ENCODE peak calls at places on chromosomes 2 and 18, in nine cellular contexts. One of them, this sample, is unnamed.
A peak's percentile ranks its signal among the peaks of the same experiment; 100 is the strongest.

GRCh38 chr2:44077942-44078511 is 82.2 kb upstream of the LRPPRC start:
- DNase-seq in anterior cingulate cortex: no peak
- DNase-seq in activated T-helper 2 cell treated with anti-CD3 and anti-CD28 coated beads, Interferon-gamma antibody, Interleukin-2, Interleukin-4, amounts not matched to agents 10 μg/mL and 5 μg/mL and 100 μg/mL, durations not matched to agents 14 hours and 24 hours and 36 hours: no peak
- DNase-seq in mucosa of gallbladder: no peak
- DNase-seq in heart right ventricle: no peak
- DNase-seq in hypothalamus: no peak
- DNase-seq in T-helper 1 cell: no peak
- DNase-seq in nucleus accumbens: no peak
- DNase-seq in activated T-cell treated with anti-CD3 and anti-CD28 coated beads for 24 hours: no peak
- DNase-seq in this sample: no peak

GRCh38 chr2:190862591-190862991 is 18.0 kb upstream of the GLS start:
- DNase-seq in mucosa of gallbladder: no peak
- DNase-seq in anterior cingulate cortex: no peak
- DNase-seq in T-helper 1 cell: no peak
- DNase-seq in activated T-helper 2 cell treated with anti-CD3 and anti-CD28 coated beads, Interferon-gamma antibody, Interleukin-2, Interleukin-4, amounts not matched to agents 10 μg/mL and 5 μg/mL and 100 μg/mL, durations not matched to agents 14 hours and 24 hours and 36 hours: no peak
- DNase-seq in heart right ventricle: no peak
- DNase-seq in hypothalamus: no peak
- DNase-seq in nucleus accumbens: no peak
- DNase-seq in activated T-cell treated with anti-CD3 and anti-CD28 coated beads for 24 hours: no peak
- DNase-seq in this sample: peak; percentile 96

GRCh38 chr2:241892299-241893137 is 23.0 kb downstream of the RTP5 start:
- DNase-seq in anterior cingulate cortex: no peak
- DNase-seq in activated T-helper 2 cell treated with anti-CD3 and anti-CD28 coated beads, Interferon-gamma antibody, Interleukin-2, Interleukin-4, amounts not matched to agents 10 μg/mL and 5 μg/mL and 100 μg/mL, durations not matched to agents 14 hours and 24 hours and 36 hours: no peak
- DNase-seq in nucleus accumbens: no peak
- DNase-seq in hypothalamus: no peak
- DNase-seq in activated T-cell treated with anti-CD3 and anti-CD28 coated beads for 24 hours: no peak
- DNase-seq in heart right ventricle: no peak
- DNase-seq in mucosa of gallbladder: no peak
- DNase-seq in T-helper 1 cell: no peak
- DNase-seq in this sample: peak; percentile 94

GRCh38 chr18:63237486-63237885 is 82.1 kb downstream of the BCL2 start:
- DNase-seq in T-helper 1 cell: no peak
- DNase-seq in activated T-helper 2 cell treated with anti-CD3 and anti-CD28 coated beads, Interferon-gamma antibody, Interleukin-2, Interleukin-4, amounts not matched to agents 10 μg/mL and 5 μg/mL and 100 μg/mL, durations not matched to agents 14 hours and 24 hours and 36 hours: no peak
- DNase-seq in heart right ventricle: no peak
- DNase-seq in mucosa of gallbladder: no peak
- DNase-seq in activated T-cell treated with anti-CD3 and anti-CD28 coated beads for 24 hours: no peak
- DNase-seq in anterior cingulate cortex: no peak
- DNase-seq in nucleus accumbens: no peak
- DNase-seq in hypothalamus: no peak
- DNase-seq in this sample: peak; percentile 77

GRCh38 chr2:189024861-189025618 is 50.9 kb downstream of the COL3A1 start:
- DNase-seq in mucosa of gallbladder: no peak
- DNase-seq in heart right ventricle: no peak
- DNase-seq in anterior cingulate cortex: no peak
- DNase-seq in activated T-helper 2 cell treated with anti-CD3 and anti-CD28 coated beads, Interferon-gamma antibody, Interleukin-2, Interleukin-4, amounts not matched to agents 10 μg/mL and 5 μg/mL and 100 μg/mL, durations not matched to agents 14 hours and 24 hours and 36 hours: no peak
- DNase-seq in nucleus accumbens: no peak
- DNase-seq in activated T-cell treated with anti-CD3 and anti-CD28 coated beads for 24 hours: no peak
- DNase-seq in T-helper 1 cell: no peak
- DNase-seq in hypothalamus: no peak
- DNase-seq in this sample: peak; percentile 40

GRCh38 chr2:67886423-67886822 is 176.4 kb downstream of the C1D start:
- DNase-seq in activated T-helper 2 cell treated with anti-CD3 and anti-CD28 coated beads, Interferon-gamma antibody, Interleukin-2, Interleukin-4, amounts not matched to agents 10 μg/mL and 5 μg/mL and 100 μg/mL, durations not matched to agents 14 hours and 24 hours and 36 hours: no peak
- DNase-seq in hypothalamus: no peak
- DNase-seq in nucleus accumbens: no peak
- DNase-seq in mucosa of gallbladder: no peak
- DNase-seq in heart right ventricle: no peak
- DNase-seq in anterior cingulate cortex: no peak
- DNase-seq in activated T-cell treated with anti-CD3 and anti-CD28 coated beads for 24 hours: no peak
- DNase-seq in T-helper 1 cell: no peak
- DNase-seq in this sample: no peak

GRCh38 chr2:171847627-171848026 is 46.4 kb downstream of the SLC25A12 start:
- DNase-seq in heart right ventricle: no peak
- DNase-seq in mucosa of gallbladder: no peak
- DNase-seq in hypothalamus: no peak
- DNase-seq in activated T-cell treated with anti-CD3 and anti-CD28 coated beads for 24 hours: no peak
- DNase-seq in nucleus accumbens: no peak
- DNase-seq in anterior cingulate cortex: no peak
- DNase-seq in activated T-helper 2 cell treated with anti-CD3 and anti-CD28 coated beads, Interferon-gamma antibody, Interleukin-2, Interleukin-4, amounts not matched to agents 10 μg/mL and 5 μg/mL and 100 μg/mL, durations not matched to agents 14 hours and 24 hours and 36 hours: no peak
- DNase-seq in T-helper 1 cell: no peak
- DNase-seq in this sample: no peak

GRCh38 chr18:9708057-9708881 is at the start of gene RAB31:
- DNase-seq in hypothalamus: peak; percentile 73
- DNase-seq in T-helper 1 cell: no peak
- DNase-seq in heart right ventricle: peak; percentile 78
- DNase-seq in nucleus accumbens: no peak
- DNase-seq in anterior cingulate cortex: peak; percentile 79
- DNase-seq in activated T-helper 2 cell treated with anti-CD3 and anti-CD28 coated beads, Interferon-gamma antibody, Interleukin-2, Interleukin-4, amounts not matched to agents 10 μg/mL and 5 μg/mL and 100 μg/mL, durations not matched to agents 14 hours and 24 hours and 36 hours: no peak
- DNase-seq in activated T-cell treated with anti-CD3 and anti-CD28 coated beads for 24 hours: no peak
- DNase-seq in mucosa of gallbladder: peak; percentile 76
- DNase-seq in this sample: peak; percentile 71

GRCh38 chr2:102424754-102425153 is 1.8 kb downstream of the IL18RAP start:
- DNase-seq in mucosa of gallbladder: no peak
- DNase-seq in anterior cingulate cortex: no peak
- DNase-seq in heart right ventricle: no peak
- DNase-seq in T-helper 1 cell: peak; percentile 65
- DNase-seq in hypothalamus: no peak
- DNase-seq in activated T-cell treated with anti-CD3 and anti-CD28 coated beads for 24 hours: no peak
- DNase-seq in activated T-helper 2 cell treated with anti-CD3 and anti-CD28 coated beads, Interferon-gamma antibody, Interleukin-2, Interleukin-4, amounts not matched to agents 10 μg/mL and 5 μg/mL and 100 μg/mL, durations not matched to agents 14 hours and 24 hours and 36 hours: no peak
- DNase-seq in nucleus accumbens: no peak
- DNase-seq in this sample: no peak

GRCh38 chr18:21682276-21683051 is 22.1 kb downstream of the ABHD3 start:
- DNase-seq in nucleus accumbens: no peak
- DNase-seq in anterior cingulate cortex: peak; percentile 3
- DNase-seq in hypothalamus: no peak
- DNase-seq in activated T-helper 2 cell treated with anti-CD3 and anti-CD28 coated beads, Interferon-gamma antibody, Interleukin-2, Interleukin-4, amounts not matched to agents 10 μg/mL and 5 μg/mL and 100 μg/mL, durations not matched to agents 14 hours and 24 hours and 36 hours: peak; percentile 14
- DNase-seq in T-helper 1 cell: peak; percentile 70
- DNase-seq in mucosa of gallbladder: no peak
- DNase-seq in heart right ventricle: peak; percentile 9
- DNase-seq in activated T-cell treated with anti-CD3 and anti-CD28 coated beads for 24 hours: no peak
- DNase-seq in this sample: peak; percentile 94

GRCh38 chr2:112073875-112074274 is 18.8 kb downstream of the TMEM87B start:
- DNase-seq in anterior cingulate cortex: no peak
- DNase-seq in hypothalamus: no peak
- DNase-seq in activated T-cell treated with anti-CD3 and anti-CD28 coated beads for 24 hours: no peak
- DNase-seq in nucleus accumbens: no peak
- DNase-seq in mucosa of gallbladder: no peak
- DNase-seq in heart right ventricle: no peak
- DNase-seq in T-helper 1 cell: no peak
- DNase-seq in activated T-helper 2 cell treated with anti-CD3 and anti-CD28 coated beads, Interferon-gamma antibody, Interleukin-2, Interleukin-4, amounts not matched to agents 10 μg/mL and 5 μg/mL and 100 μg/mL, durations not matched to agents 14 hours and 24 hours and 36 hours: no peak
- DNase-seq in this sample: no peak

GRCh38 chr2:164975885-164976284 is 20.6 kb upstream of the SLC38A11 start:
- DNase-seq in T-helper 1 cell: no peak
- DNase-seq in mucosa of gallbladder: no peak
- DNase-seq in heart right ventricle: no peak
- DNase-seq in activated T-cell treated with anti-CD3 and anti-CD28 coated beads for 24 hours: no peak
- DNase-seq in nucleus accumbens: no peak
- DNase-seq in hypothalamus: no peak
- DNase-seq in anterior cingulate cortex: no peak
- DNase-seq in activated T-helper 2 cell treated with anti-CD3 and anti-CD28 coated beads, Interferon-gamma antibody, Interleukin-2, Interleukin-4, amounts not matched to agents 10 μg/mL and 5 μg/mL and 100 μg/mL, durations not matched to agents 14 hours and 24 hours and 36 hours: no peak
- DNase-seq in this sample: no peak

GRCh38 chr18:3468833-3469232 is 18.9 kb downstream of the TGIF1 start:
- DNase-seq in T-helper 1 cell: no peak
- DNase-seq in heart right ventricle: no peak
- DNase-seq in mucosa of gallbladder: no peak
- DNase-seq in nucleus accumbens: no peak
- DNase-seq in hypothalamus: no peak
- DNase-seq in anterior cingulate cortex: no peak
- DNase-seq in activated T-cell treated with anti-CD3 and anti-CD28 coated beads for 24 hours: no peak
- DNase-seq in activated T-helper 2 cell treated with anti-CD3 and anti-CD28 coated beads, Interferon-gamma antibody, Interleukin-2, Interleukin-4, amounts not matched to agents 10 μg/mL and 5 μg/mL and 100 μg/mL, durations not matched to agents 14 hours and 24 hours and 36 hours: no peak
- DNase-seq in this sample: peak; percentile 62

GRCh38 chr2:8441371-8441770 is 240.5 kb upstream of the ID2 start:
- DNase-seq in mucosa of gallbladder: no peak
- DNase-seq in anterior cingulate cortex: no peak
- DNase-seq in hypothalamus: no peak
- DNase-seq in activated T-cell treated with anti-CD3 and anti-CD28 coated beads for 24 hours: no peak
- DNase-seq in heart right ventricle: no peak
- DNase-seq in T-helper 1 cell: no peak
- DNase-seq in activated T-helper 2 cell treated with anti-CD3 and anti-CD28 coated beads, Interferon-gamma antibody, Interleukin-2, Interleukin-4, amounts not matched to agents 10 μg/mL and 5 μg/mL and 100 μg/mL, durations not matched to agents 14 hours and 24 hours and 36 hours: no peak
- DNase-seq in nucleus accumbens: no peak
- DNase-seq in this sample: no peak

GRCh38 chr2:165406053-165406628 is 63.4 kb upstream of the CSRNP3 start:
- DNase-seq in T-helper 1 cell: no peak
- DNase-seq in nucleus accumbens: no peak
- DNase-seq in mucosa of gallbladder: no peak
- DNase-seq in hypothalamus: no peak
- DNase-seq in activated T-helper 2 cell treated with anti-CD3 and anti-CD28 coated beads, Interferon-gamma antibody, Interleukin-2, Interleukin-4, amounts not matched to agents 10 μg/mL and 5 μg/mL and 100 μg/mL, durations not matched to agents 14 hours and 24 hours and 36 hours: no peak
- DNase-seq in anterior cingulate cortex: no peak
- DNase-seq in activated T-cell treated with anti-CD3 and anti-CD28 coated beads for 24 hours: no peak
- DNase-seq in heart right ventricle: no peak
- DNase-seq in this sample: no peak

GRCh38 chr2:231016576-231017249 is 20.6 kb upstream of the C2orf72 start:
- DNase-seq in activated T-helper 2 cell treated with anti-CD3 and anti-CD28 coated beads, Interferon-gamma antibody, Interleukin-2, Interleukin-4, amounts not matched to agents 10 μg/mL and 5 μg/mL and 100 μg/mL, durations not matched to agents 14 hours and 24 hours and 36 hours: no peak
- DNase-seq in nucleus accumbens: no peak
- DNase-seq in activated T-cell treated with anti-CD3 and anti-CD28 coated beads for 24 hours: no peak
- DNase-seq in anterior cingulate cortex: no peak
- DNase-seq in T-helper 1 cell: no peak
- DNase-seq in mucosa of gallbladder: no peak
- DNase-seq in heart right ventricle: no peak
- DNase-seq in hypothalamus: no peak
- DNase-seq in this sample: peak; percentile 70